ENCODE peak calls at places on chromosomes 13 and 19, in eight cellular contexts. K, J, F, Y, G, O, S and H are unnamed samples.
A peak's percentile ranks its signal among the peaks of the same experiment; 100 is the strongest.

GRCh38 chr19:16022251-16022650 is 54.0 kb upstream of the TPM4 start:
- DNase-seq in K (no peak), J (no peak), F (no peak), Y (no peak), G (no peak), O (no peak), S (no peak), H (no peak)

GRCh38 chr19:34666200-34666957 is 10.6 kb downstream of the SCGB2B2 start:
- DNase-seq in K (no peak), J (no peak), F (no peak), Y (no peak), G (no peak), O (no peak), S (no peak), H (no peak)

GRCh38 chr19:19338082-19338481 is 17.5 kb downstream of the MAU2 start:
- DNase-seq in K (no peak), J (no peak), F (no peak), Y (no peak), G (no peak), O (no peak), S (no peak), H (no peak)

GRCh38 chr19:10881403-10882107 is 10.2 kb downstream of the CARM1 start:
- DNase-seq in K (no peak), J (no peak), F (no peak), Y (peak; percentile 75), G (no peak), O (no peak), S (no peak), H (no peak)

GRCh38 chr13:29835280-29836061 is 14.9 kb downstream of the UBL3 start:
- DNase-seq in K (no peak), J (no peak), F (no peak), Y (no peak), G (no peak), O (no peak), S (no peak), H (no peak)

GRCh38 chr19:8487137-8487851 is 15.1 kb downstream of the PRAM1 start:
- DNase-seq in K (no peak), J (peak; percentile 32), F (no peak), Y (no peak), G (peak; percentile 34), O (peak; percentile 68), S (no peak), H (no peak)

GRCh38 chr13:24217601-24218281 is 57.2 kb downstream of the SPATA13 start:
- DNase-seq in K (no peak), J (no peak), F (peak; percentile 56), Y (no peak), G (peak; percentile 80), O (no peak), S (no peak), H (no peak)

GRCh38 chr13:44307255-44307654 is 66.4 kb upstream of the SERP2 start:
- DNase-seq in K (no peak), J (no peak), F (no peak), Y (no peak), G (no peak), O (no peak), S (no peak), H (no peak)

GRCh38 chr13:95906999-95907398 is 146.2 kb downstream of the UGGT2 start:
- DNase-seq in K (no peak), J (no peak), F (no peak), Y (no peak), G (no peak), O (peak; percentile 49), S (no peak), H (no peak)

GRCh38 chr13:112892759-112893569 is 76.0 kb upstream of the MCF2L start:
- DNase-seq in K (no peak), J (no peak), F (peak; percentile 61), Y (no peak), G (peak; percentile 52), O (peak; percentile 40), S (no peak), H (no peak)

GRCh38 chr13:94309997-94310842 is 169.3 kb downstream of the DCT start:
- DNase-seq in K (no peak), J (no peak), F (no peak), Y (no peak), G (no peak), O (no peak), S (no peak), H (no peak)

GRCh38 chr13:35994131-35994966 is 136.8 kb downstream of the DCLK1 start:
- DNase-seq in K (no peak), J (no peak), F (no peak), Y (no peak), G (no peak), O (no peak), S (peak; percentile 71), H (peak; percentile 90)

GRCh38 chr13:38223093-38223492 is 126.6 kb upstream of the UFM1 start:
- DNase-seq in K (no peak), J (no peak), F (no peak), Y (no peak), G (no peak), O (no peak), S (no peak), H (no peak)

DNA sequence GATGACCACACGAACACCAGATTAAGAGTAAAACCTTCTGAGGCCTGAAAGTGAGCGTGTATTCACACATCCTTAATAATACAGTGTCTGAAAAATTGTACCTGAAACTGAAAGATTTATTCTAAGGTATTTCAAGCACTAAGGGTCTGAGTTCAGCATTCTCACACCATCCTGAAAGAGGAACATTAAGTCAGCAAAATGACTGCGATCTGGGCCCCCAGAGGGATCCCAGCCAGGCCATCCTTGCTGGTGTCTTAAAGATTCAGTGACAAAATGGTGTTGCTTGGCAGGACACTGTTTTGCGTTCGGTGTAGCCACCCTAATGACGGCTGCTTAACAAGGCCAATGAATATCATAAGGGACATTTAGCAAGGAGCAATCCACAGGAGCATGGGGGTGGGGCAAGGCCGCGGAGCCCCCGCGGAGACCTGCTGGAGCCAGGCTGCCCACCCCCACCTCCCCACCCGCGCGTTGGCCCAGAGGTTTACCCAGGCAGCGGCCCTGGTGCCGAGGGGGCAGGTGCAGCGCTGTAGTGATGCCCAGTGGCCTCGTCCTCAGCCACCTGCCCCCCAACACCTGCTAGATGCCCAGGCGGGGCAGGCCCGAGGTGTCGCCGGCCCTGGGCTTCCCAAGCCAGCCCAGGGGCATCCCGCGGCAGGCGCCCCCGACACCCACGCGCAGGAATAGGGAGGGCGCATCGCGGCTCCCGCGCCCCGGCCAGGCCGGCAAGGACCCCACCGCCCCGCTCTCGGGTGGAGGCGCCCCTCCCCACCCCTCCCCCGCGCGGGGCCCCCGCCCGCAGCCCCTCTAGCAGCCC is 742 bp downstream of the NALCN start:
- DNase-seq in K (no peak), J (no peak), F (no peak), Y (no peak), G (no peak), O (peak; percentile 61), S (no peak), H (peak; percentile 62)
- H3K4me3 ChIP-seq in K (peak overlapping the region; percentile 62), J (peak overlapping the region; percentile 25), F (peak overlapping the region; percentile 56), Y (no peak overlapping the region), G (no peak overlapping the region), O (peak overlapping the region; percentile 86), S (peak overlapping the region; percentile 16), H (peak overlapping the region; percentile 64)

GRCh38 chr19:37719927-37720265 is 335 bp upstream of the ZNF607 start:
- DNase-seq in K (no peak), J (no peak), F (no peak), Y (no peak), G (no peak), O (no peak), S (no peak), H (no peak)

GRCh38 chr19:37725181-37725580 is 5.6 kb upstream of the ZNF607 start:
- DNase-seq in K (no peak), J (no peak), F (no peak), Y (no peak), G (no peak), O (no peak), S (no peak), H (no peak)

GRCh38 chr19:37718357-37718756 is 1.2 kb downstream of the ZNF607 start:
- DNase-seq in K (no peak), J (no peak), F (no peak), Y (no peak), G (no peak), O (no peak), S (no peak), H (no peak)

GRCh38 chr19:37716140-37716539 is 3.4 kb downstream of the ZNF607 start:
- DNase-seq in K (no peak), J (no peak), F (no peak), Y (no peak), G (no peak), O (no peak), S (no peak), H (no peak)

GRCh38 chr19:37719111-37719926 is at the start of gene ZNF607:
- DNase-seq in K (peak; percentile 86), J (peak; percentile 61), F (peak; percentile 89), Y (peak; percentile 94), G (peak; percentile 92), O (peak; percentile 96), S (peak; percentile 89), H (peak; percentile 93)
- TF ChIP-seq POLR2A in K (peak; percentile 25), J (peak; percentile 49), F (no peak), Y (peak; percentile 79), G (peak; percentile 78), O (peak; percentile 46), S (no peak), H (no peak)

DNA sequence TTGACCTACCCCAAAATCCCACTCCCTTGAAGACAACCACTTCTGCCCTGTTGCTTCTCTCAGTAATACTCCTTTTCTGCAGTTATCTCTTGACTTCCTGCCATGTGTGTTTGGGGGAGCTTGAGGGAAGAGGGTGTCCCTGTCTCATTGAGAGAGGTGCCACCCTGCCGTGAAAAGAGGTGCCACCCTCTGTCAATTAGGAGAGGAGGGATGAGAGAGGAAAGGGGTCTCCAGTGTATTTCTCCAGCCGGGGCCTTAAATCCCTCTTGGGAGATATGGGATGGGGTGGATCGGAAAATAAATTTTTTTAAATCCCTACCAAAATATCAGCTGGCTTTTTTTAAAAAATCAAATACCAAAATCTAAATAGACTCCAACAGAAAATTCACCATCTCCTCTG is 16.5 kb downstream of the PLD3 start:
- DNase-seq in K (no peak), J (no peak), F (no peak), Y (no peak), G (no peak), O (no peak), S (no peak), H (no peak)
- H3K4me3 ChIP-seq in K (peak overlapping the region; percentile 38), J (no peak overlapping the region), F (peak overlapping the region; percentile 44), Y (peak overlapping the region; percentile 43), G (no peak overlapping the region), O (no peak overlapping the region), S (peak overlapping the region; percentile 33), H (peak overlapping the region; percentile 50)

GRCh38 chr19:46717716-46718143 is 816 bp upstream of the PRKD2 start:
- DNase-seq in K (no peak), J (no peak), F (no peak), Y (no peak), G (no peak), O (peak; percentile 29), S (no peak), H (no peak)
- TF ChIP-seq POLR2A in K (no peak), J (no peak), F (no peak), Y (no peak), G (no peak), O (no peak), S (no peak), H (no peak)

DNA sequence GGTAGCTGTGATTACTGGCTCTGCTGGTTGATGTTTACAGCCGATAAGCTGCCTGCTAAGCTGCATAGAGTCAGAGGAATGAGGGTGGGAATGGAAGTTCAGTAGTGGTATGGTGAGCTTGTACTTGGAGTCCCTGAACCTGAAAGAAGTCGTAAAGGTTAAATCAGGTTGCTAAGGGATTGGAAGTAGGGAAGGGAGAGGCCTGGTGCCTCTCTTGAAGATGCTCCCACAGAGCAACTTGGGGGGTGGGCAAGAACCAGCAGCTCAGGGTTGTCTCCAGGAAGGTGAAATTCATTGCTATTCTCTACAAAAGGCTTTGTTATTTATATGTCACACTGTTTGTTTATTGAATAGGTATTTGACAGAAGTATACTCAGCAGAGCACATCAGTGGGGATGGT is 73.8 kb upstream of the OLFM4 start:
- DNase-seq in K (no peak), J (no peak), F (no peak), Y (no peak), G (no peak), O (no peak), S (no peak), H (no peak)
- H3K4me3 ChIP-seq in K (no peak overlapping the region), J (no peak overlapping the region), F (no peak overlapping the region), Y (no peak overlapping the region), G (no peak overlapping the region), O (no peak overlapping the region), S (no peak overlapping the region), H (no peak overlapping the region)